ENCODE peak calls at places on chromosomes 16 and 17, in four cellular contexts. H is astrocyte of the cerebellum, R is tibial artery, O is T-helper 2 cell. X is an unnamed sample.

GRCh38 chr17:41324180-41325075 is 8.9 kb upstream of the KRTAP17-1 start:
- DNase-seq in H (no peak), R (no peak), O (no peak), X (no peak)

GRCh38 chr17:1109606-1110523 is 69.9 kb downstream of the ABR start:
- DNase-seq in H (no peak), R (no peak), O (peak; percentile 13), X (no peak)

GRCh38 chr17:36921131-36921851 is 16.0 kb upstream of the LHX1 start:
- DNase-seq in H (peak; percentile 23), R (no peak), O (peak; percentile 54), X (peak; percentile 95)

GRCh38 chr16:83804366-83804765 is 3.4 kb upstream of the HSBP1 start:
- DNase-seq in H (no peak), R (no peak), O (no peak), X (no peak)

GRCh38 chr16:143047-143446 is 4.6 kb upstream of the NPRL3 start:
- DNase-seq in H (no peak), R (no peak), O (no peak), X (no peak)

GRCh38 chr17:41814195-41814594 is 1.4 kb downstream of the FKBP10 start:
- DNase-seq in H (no peak), R (no peak), O (no peak), X (no peak)

GRCh38 chr16:14562691-14563491 is 67.2 kb downstream of the PARN start:
- DNase-seq in H (no peak), R (peak; percentile 26), O (no peak), X (no peak)

GRCh38 chr17:71793550-71793949 is 327.3 kb upstream of the SOX9 start:
- DNase-seq in H (no peak), R (no peak), O (no peak), X (no peak)

GRCh38 chr17:62688398-62689140 is 61.1 kb downstream of the MRC2 start:
- DNase-seq in H (no peak), R (no peak), O (no peak), X (no peak)

GRCh38 chr17:57674894-57675293 is 70.2 kb downstream of the CCDC182 start:
- DNase-seq in H (no peak), R (no peak), O (no peak), X (no peak)

X was measured in kidney epithelial cell.